ENCODE peak calls at places on chromosomes 5 and 9, in ten cellular contexts. O is tibial nerve; Z is PC-3; L is MM.1S; V is activated T-cell treated with anti-CD3 and anti-CD28 coated beads, Interleukin-2, amount 50 U/mL, for 24 hours; Q is SW 1271; D is heart left ventricle; E is NCI-H1930; T is GM23248; I is stimulated activated CD4-positive, alpha-beta T cell treated with anti-CD3 and anti-CD28 coated beads, Interleukin-15, amount 100 ng/mL, for 1 hour. G is an unnamed sample.

GRCh38 chr9:120637919-120638318 is 58.0 kb upstream of the CDK5RAP2 start:
- DNase-seq in Z (no peak), I (no peak), Q (no peak), D (no peak), T (no peak), E (no peak), L (no peak), O (no peak), V (no peak), G (no peak)

GRCh38 chr5:79924936-79925893 is 65.8 kb downstream of the MTX3 start:
- DNase-seq in L (peak), O (no peak), I (no peak), E (no peak), Q (peak), Z (peak), D (no peak), V (peak), T (peak), G (no peak)

GRCh38 chr9:135661801-135662560 is 1.1 kb upstream of the LCN9 start:
- DNase-seq in D (no peak), Q (no peak), Z (no peak), O (no peak), I (no peak), E (no peak), T (no peak), L (no peak), V (no peak), G (no peak)

GRCh38 chr5:150851039-150851438 is 4.7 kb downstream of the IRGM start:
- DNase-seq in L (no peak), E (no peak), Q (no peak), O (no peak), V (no peak), Z (no peak), I (no peak), T (no peak), D (no peak), G (no peak)

GRCh38 chr9:137488330-137488653 is 29.2 kb upstream of the NSMF start:
- DNase-seq in V (no peak), Z (no peak), D (no peak), O (no peak), E (no peak), L (no peak), Q (no peak), T (no peak), I (no peak), G (no peak)

GRCh38 chr5:66912787-66913186 is 283.8 kb downstream of the CD180 start:
- DNase-seq in T (no peak), Q (no peak), D (no peak), O (no peak), L (peak), I (no peak), V (no peak), E (no peak), Z (no peak), G (no peak)

GRCh38 chr9:91100878-91101450 is 260.8 kb downstream of the AUH start:
- DNase-seq in T (no peak), V (no peak), O (peak), Q (no peak), E (no peak), I (no peak), Z (no peak), D (peak), L (no peak), G (no peak)

GRCh38 chr5:103259705-103260355 is 1.3 kb downstream of the MACIR start:
- DNase-seq in O (peak), E (no peak), D (peak), L (peak), V (no peak), T (peak), Z (peak), I (no peak), Q (peak), G (no peak)

GRCh38 chr9:107361816-107362215 is 78.7 kb downstream of the RAD23B start:
- DNase-seq in I (no peak), Z (no peak), D (no peak), V (no peak), E (no peak), O (no peak), T (no peak), Q (no peak), L (peak), G (no peak)

GRCh38 chr9:83937861-83938455 is 16.7 kb upstream of the KIF27 start:
- DNase-seq in Q (peak), L (peak), O (peak), I (no peak), T (peak), V (no peak), D (no peak), Z (peak), E (peak), G (no peak)

GRCh38 chr5:89320889-89321288 is 437.9 kb upstream of the MEF2C start:
- DNase-seq in I (no peak), L (no peak), Z (no peak), E (no peak), D (no peak), T (no peak), V (no peak), Q (no peak), O (no peak), G (no peak)

GRCh38 chr5:64184832-64185231 is 19.2 kb downstream of the RNF180 start:
- DNase-seq in V (no peak), O (no peak), E (no peak), Q (no peak), D (no peak), T (no peak), L (peak), Z (no peak), I (no peak), G (no peak)

GRCh38 chr9:123713282-123713681 is 216.6 kb downstream of the DENND1A start:
- DNase-seq in L (no peak), T (no peak), O (no peak), D (no peak), E (no peak), I (no peak), Z (no peak), V (no peak), Q (no peak), G (no peak)

GRCh38 chr5:144370273-144370672 is 199.6 kb downstream of the KCTD16 start:
- DNase-seq in L (no peak), V (no peak), E (no peak), Q (no peak), T (no peak), O (no peak), D (no peak), Z (no peak), I (no peak), G (no peak)

GRCh38 chr9:113675475-113675941 is 200.6 kb upstream of the ZNF618 start:
- DNase-seq in I (no peak), Z (peak), L (no peak), D (peak), E (no peak), T (peak), O (peak), V (no peak), Q (no peak), G (no peak)

GRCh38 chr5:53819482-53819881 is 259.0 kb downstream of the NDUFS4 start:
- DNase-seq in E (no peak), O (no peak), L (no peak), D (no peak), Q (no peak), Z (no peak), I (no peak), T (no peak), V (no peak), G (no peak)

GRCh38 chr5:94469889-94470288 is 148.5 kb downstream of the KIAA0825 start:
- DNase-seq in L (no peak), I (no peak), T (peak), Q (no peak), Z (no peak), V (no peak), D (no peak), O (no peak), E (peak), G (no peak)

GRCh38 chr9:116689117-116689516 is 2.0 kb downstream of the TRIM32 start:
- DNase-seq in E (no peak), V (no peak), T (no peak), D (no peak), Z (no peak), O (no peak), L (no peak), I (no peak), Q (no peak), G (no peak)

GRCh38 chr5:42984307-42984706 is 55.8 kb downstream of the ANXA2R start:
- DNase-seq in T (peak), E (no peak), O (no peak), D (no peak), V (no peak), L (no peak), Q (peak), Z (peak), I (no peak), G (no peak)

GRCh38 chr9:5617749-5618148 is 11.2 kb upstream of the RIC1 start:
- DNase-seq in D (no peak), O (no peak), E (no peak), L (peak), T (no peak), Z (no peak), V (no peak), I (no peak), Q (no peak), G (no peak)

GRCh38 chr9:130139251-130139650 is 33.0 kb upstream of the NCS1 start:
- DNase-seq in T (no peak), L (no peak), O (no peak), I (no peak), Q (no peak), E (no peak), Z (no peak), V (no peak), D (no peak), G (no peak)

GRCh38 chr9:93909242-93909616 is 45.9 kb downstream of the BARX1 start:
- DNase-seq in Q (no peak), E (no peak), L (no peak), I (no peak), V (no peak), T (no peak), O (no peak), Z (no peak), D (no peak), G (no peak)

G was measured in activated CD8-positive, alpha-beta memory T cell treated with anti-CD3 and anti-CD28 coated beads for 24 hours.